ENCODE peak calls at places on chromosomes 4 and X, in ten cellular contexts. B is kidney, O is suprapubic skin, P is fibroblast of lung, Z is colonic mucosa, V is spleen, K is IMR-90, I is H1, L is A549, R is gastrocnemius medialis. S is an unnamed sample.

GRCh38 chr4:181078236-181078635 is 1165.0 kb upstream of the TENM3 start:
- DNase-seq in Z (no peak), P (peak; percentile 49), O (no peak), V (no peak), K (peak; percentile 20), B (no peak), R (no peak), L (no peak), I (no peak), S (no peak)

GRCh38 chrX:118495958-118496762 is 545 bp downstream of the DOCK11 start:
- DNase-seq in Z (peak; percentile 71), I (peak; percentile 49), B (peak; percentile 87), R (peak; percentile 4), K (no peak), L (no peak), O (peak; percentile 72), P (peak; percentile 11), V (peak; percentile 95), S (no peak)

GRCh38 chrX:132740316-132741123 is 217.9 kb downstream of the HS6ST2 start:
- DNase-seq in L (no peak), I (no peak), R (no peak), P (no peak), O (no peak), Z (no peak), B (no peak), K (no peak), V (no peak), S (no peak)

GRCh38 chrX:115582871-115583729 is 22.1 kb downstream of the PLS3 start:
- DNase-seq in V (no peak), R (no peak), P (peak; percentile 67), B (no peak), Z (no peak), K (peak; percentile 69), I (no peak), L (no peak), O (no peak), S (no peak)

GRCh38 chr4:94925764-94926347 is 168.1 kb downstream of the BMPR1B start:
- DNase-seq in I (no peak), V (no peak), P (no peak), Z (no peak), O (no peak), B (no peak), L (no peak), K (no peak), R (no peak), S (no peak)

GRCh38 chr4:165367040-165367439 is 11.8 kb upstream of the CPE start:
- DNase-seq in P (no peak), O (no peak), V (no peak), K (no peak), L (no peak), I (no peak), Z (no peak), B (no peak), R (no peak), S (no peak)

GRCh38 chr4:142407569-142407968 is 438.5 kb downstream of the INPP4B start:
- DNase-seq in L (no peak), V (no peak), R (no peak), P (peak; percentile 34), K (no peak), Z (no peak), B (no peak), O (no peak), I (no peak), S (no peak)

GRCh38 chrX:124634363-124634762 is 288.0 kb downstream of the SH2D1A start:
- DNase-seq in V (no peak), P (no peak), I (no peak), B (no peak), K (no peak), O (no peak), Z (no peak), L (no peak), R (no peak), S (no peak)

GRCh38 chr4:40621229-40621591 is 8.5 kb downstream of the RBM47 start:
- DNase-seq in B (no peak), V (no peak), P (no peak), R (no peak), Z (no peak), K (no peak), I (no peak), L (no peak), O (no peak), S (no peak)

GRCh38 chr4:88599298-88599697 is 7.0 kb downstream of the HERC3 start:
- DNase-seq in K (peak; percentile 74), I (no peak), L (no peak), O (no peak), V (no peak), B (no peak), P (peak; percentile 75), Z (no peak), R (no peak), S (no peak)

GRCh38 chr4:73989928-73990327 is 1.9 kb upstream of the PPBP start:
- DNase-seq in B (no peak), P (no peak), R (no peak), K (no peak), V (no peak), O (no peak), L (no peak), I (no peak), Z (no peak), S (no peak)

GRCh38 chr4:145936142-145937020 is 2.2 kb downstream of the ZNF827 start:
- DNase-seq in K (peak; percentile 73), I (peak; percentile 81), L (no peak), P (peak; percentile 83), V (peak; percentile 92), B (peak; percentile 91), R (peak; percentile 56), O (peak; percentile 78), Z (peak; percentile 75), S (peak; percentile 19)

GRCh38 chrX:119669424-119670037 is 23.4 kb downstream of the SEPTIN6 start:
- DNase-seq in O (no peak), Z (no peak), K (peak; percentile 84), P (peak; percentile 58), R (no peak), L (no peak), V (peak; percentile 74), B (peak; percentile 38), I (no peak), S (no peak)

GRCh38 chr4:62871057-62871456 is 1538.2 kb downstream of the TECRL start:
- DNase-seq in R (no peak), P (peak; percentile 17), K (no peak), Z (no peak), O (no peak), B (no peak), L (no peak), V (no peak), I (no peak), S (no peak)

DNA sequence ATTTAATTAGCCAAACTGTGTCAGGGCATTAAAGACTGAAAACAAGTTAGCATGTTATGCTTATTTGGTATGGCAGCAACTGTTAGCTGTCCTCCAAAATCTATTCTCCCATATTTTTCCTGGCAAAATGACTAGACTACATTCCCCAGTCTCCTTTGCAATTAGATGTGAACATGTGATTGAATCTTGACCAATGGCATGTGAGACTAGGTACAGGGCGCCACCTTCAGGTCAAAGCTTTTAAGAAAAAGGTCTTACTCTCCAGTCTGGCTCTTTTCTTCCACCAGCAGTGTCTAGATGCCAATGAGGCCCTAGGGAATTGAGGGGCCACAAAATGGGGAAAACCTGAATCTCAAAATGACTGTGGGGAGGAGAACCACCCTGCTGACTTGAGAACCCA is 408.2 kb downstream of the SMARCA1 start:
- DNase-seq in B (no peak), L (peak; percentile 13), K (peak; percentile 8), P (peak; percentile 3), R (no peak), Z (peak; percentile 48), O (no peak), V (no peak), I (peak; percentile 60), S (no peak)
- TF ChIP-seq CTCF in B (peak; percentile 16), L (peak; percentile 22), K (peak; percentile 20), P (no peak), R (no peak), Z (peak; percentile 27), O (no peak), V (no peak), I (no peak), S (no peak)

DNA sequence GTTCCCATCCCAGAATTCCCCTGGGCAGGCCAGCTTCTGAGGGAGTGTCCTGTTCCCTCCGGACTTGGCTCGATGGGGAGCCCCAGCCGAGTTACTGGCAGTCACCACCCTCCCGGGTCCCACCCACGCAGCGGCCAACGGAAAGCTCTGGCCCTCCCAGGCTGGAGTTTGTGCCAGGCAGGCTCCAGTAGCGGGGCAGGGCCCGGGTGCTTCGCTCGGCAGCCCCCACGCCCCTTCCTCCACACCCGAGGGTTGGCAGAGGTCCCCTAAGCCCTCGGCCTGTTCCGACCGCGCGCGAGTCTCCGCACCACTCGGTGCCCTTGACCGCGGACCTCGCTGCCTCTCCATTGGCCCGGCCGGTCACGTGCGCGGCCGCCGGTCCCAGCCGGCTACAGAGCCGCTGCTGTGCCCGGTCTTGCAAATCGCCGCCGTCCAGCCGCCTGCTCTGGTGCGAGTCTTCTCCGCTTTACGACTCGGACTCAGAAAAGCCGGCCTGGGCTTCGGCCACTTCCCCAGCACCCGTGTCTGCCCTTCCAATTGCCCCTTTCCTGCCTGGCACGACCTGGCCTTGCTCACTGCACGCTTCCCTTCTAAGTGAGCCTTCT is 20.8 kb upstream of the MTM1 start:
- DNase-seq in I (peak; percentile 57), Z (peak; percentile 71), O (peak; percentile 80), P (peak; percentile 57), L (peak; percentile 51), B (peak; percentile 93), V (peak; percentile 93), K (no peak), R (peak; percentile 23), S (peak; percentile 25)
- H3K4me1 ChIP-seq in I (peaks cover 9% of the 10 kb centered on the region), Z (peaks cover 6% of the 10 kb centered on the region), O (peaks cover 19% of the 10 kb centered on the region), P (peaks cover 3% of the 10 kb centered on the region), L (peaks cover 9% of the 10 kb centered on the region), B (no peaks in the 10 kb centered on the region), V (peaks cover 40% of the 10 kb centered on the region), K (no peaks in the 10 kb centered on the region), R (no peaks in the 10 kb centered on the region), S (peaks cover 31% of the 10 kb centered on the region)

GRCh38 chr4:61838072-61838471 is 637.9 kb downstream of the ADGRL3 start:
- DNase-seq in B (no peak), O (no peak), Z (no peak), R (no peak), I (no peak), K (no peak), P (no peak), V (no peak), L (no peak), S (no peak)

GRCh38 chr4:61841710-61842109 is 641.6 kb downstream of the ADGRL3 start:
- DNase-seq in P (peak; percentile 1), K (no peak), Z (no peak), V (no peak), B (no peak), L (no peak), R (no peak), I (no peak), O (no peak), S (no peak)

GRCh38 chr4:61831987-61832386 is 631.9 kb downstream of the ADGRL3 start:
- DNase-seq in I (no peak), Z (no peak), R (no peak), K (no peak), B (no peak), O (no peak), V (no peak), P (no peak), L (no peak), S (no peak)

GRCh38 chr4:61837395-61837794 is 637.3 kb downstream of the ADGRL3 start:
- DNase-seq in Z (no peak), P (no peak), R (no peak), V (no peak), O (no peak), B (no peak), K (no peak), I (no peak), L (no peak), S (no peak)
- H3K27ac ChIP-seq in Z (no peak overlapping the region), P (no peak overlapping the region), R (no peak overlapping the region), V (no peak overlapping the region), O (no peak overlapping the region), B (no peak overlapping the region), K (no peak overlapping the region), I (no peak overlapping the region), L (no peak overlapping the region), S (no peak overlapping the region)

GRCh38 chr4:17124767-17125166 is 226.3 kb upstream of the LDB2 start:
- DNase-seq in B (no peak), V (no peak), P (no peak), I (no peak), R (no peak), Z (no peak), L (no peak), K (no peak), O (no peak), S (no peak)
- TF ChIP-seq CTCF in B (no peak), V (no peak), P (no peak), I (no peak), R (no peak), Z (no peak), L (no peak), K (peak; percentile 11), O (no peak), S (no peak)

S was measured in tibial nerve.